ENCODE peak calls at places on chromosomes 2 and 18, in nine cellular contexts. P is HepG2, G is A549, F is body of pancreas, X is adrenal gland, T is NB4, M is upper lobe of left lung, S is lower leg skin, K is sigmoid colon. A is an unnamed sample.

GRCh38 chr2:159615936-159616733 is at the start of gene BAZ2B:
- DNase-seq in P (peak; percentile 39), G (peak; percentile 31), F (peak; percentile 58), X (peak; percentile 63), T (peak; percentile 80), M (no peak), S (peak; percentile 37), K (peak; percentile 81), A (peak; percentile 30)

GRCh38 chr2:20525041-20526035 is 78.5 kb downstream of the RHOB start:
- DNase-seq in P (peak; percentile 96), G (no peak), F (no peak), X (no peak), T (peak; percentile 98), M (no peak), S (peak; percentile 80), K (peak; percentile 89), A (peak; percentile 82)

GRCh38 chr2:199458806-199459285 is 1.1 kb upstream of the SATB2 start:
- DNase-seq in P (no peak), G (no peak), F (peak; percentile 43), X (no peak), T (no peak), M (peak; percentile 93), S (no peak), K (no peak), A (no peak)

GRCh38 chr2:54522624-54523281 is 66.6 kb downstream of the SPTBN1 start:
- DNase-seq in P (peak; percentile 86), G (peak; percentile 64), F (peak; percentile 65), X (peak; percentile 60), T (peak; percentile 74), M (peak; percentile 66), S (no peak), K (no peak), A (no peak)

GRCh38 chr2:10490806-10491291 is 42.7 kb upstream of the ODC1 start:
- DNase-seq in P (peak; percentile 24), G (no peak), F (no peak), X (no peak), T (no peak), M (no peak), S (no peak), K (peak; percentile 44), A (no peak)

GRCh38 chr18:74476154-74476553 is 19.0 kb upstream of the DIPK1C start:
- DNase-seq in P (peak; percentile 25), G (peak; percentile 48), F (no peak), X (no peak), T (peak; percentile 10), M (no peak), S (no peak), K (no peak), A (no peak)

GRCh38 chr2:196171946-196172345 is 568 bp upstream of the STK17B start:
- DNase-seq in P (no peak), G (no peak), F (no peak), X (no peak), T (no peak), M (no peak), S (no peak), K (no peak), A (no peak)

GRCh38 chr2:226300487-226300886 is 499.1 kb downstream of the IRS1 start:
- DNase-seq in P (no peak), G (no peak), F (no peak), X (no peak), T (no peak), M (no peak), S (no peak), K (no peak), A (no peak)

GRCh38 chr2:197672494-197672893 is 2.9 kb downstream of the RFTN2 start:
- DNase-seq in P (no peak), G (no peak), F (no peak), X (no peak), T (no peak), M (no peak), S (no peak), K (no peak), A (no peak)

GRCh38 chr2:75808039-75808438 is 97.3 kb upstream of the GCFC2 start:
- DNase-seq in P (no peak), G (no peak), F (no peak), X (no peak), T (no peak), M (no peak), S (no peak), K (no peak), A (no peak)

GRCh38 chr2:139080244-139080643 is 300.1 kb upstream of the NXPH2 start:
- DNase-seq in P (no peak), G (no peak), F (no peak), X (no peak), T (no peak), M (no peak), S (no peak), K (no peak), A (no peak)

GRCh38 chr2:53886406-53887280 is 26.9 kb upstream of the GPR75 start:
- DNase-seq in P (no peak), G (no peak), F (no peak), X (no peak), T (no peak), M (no peak), S (no peak), K (no peak), A (no peak)

DNA sequence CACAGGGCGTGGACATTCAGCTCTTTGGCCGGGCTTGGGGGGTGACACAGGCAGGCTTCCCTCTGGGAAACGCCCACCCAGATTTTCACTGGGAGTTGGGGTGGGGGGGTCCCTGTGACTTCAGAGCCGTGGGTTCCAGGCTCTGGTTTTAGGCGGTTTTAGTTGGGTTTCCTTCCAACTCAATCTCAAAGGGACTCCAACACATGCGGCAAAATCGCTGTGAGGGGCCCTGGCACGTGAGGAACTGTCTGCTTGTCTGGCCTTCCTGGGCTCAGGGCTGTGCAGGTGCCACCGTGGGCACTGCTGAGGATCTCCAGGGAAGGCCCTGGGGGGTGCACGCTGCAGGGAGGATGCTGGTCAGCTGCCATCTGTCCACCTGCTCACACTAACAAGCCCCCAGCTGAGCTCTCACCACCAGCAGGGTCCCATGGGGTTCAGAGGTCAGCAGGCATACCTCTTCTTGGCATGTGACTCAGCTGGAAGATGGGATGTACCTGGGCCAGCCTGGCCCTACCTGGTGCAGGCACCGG is 11.7 kb downstream of the HS6ST1 start:
- DNase-seq in P (no peak), G (no peak), F (peak; percentile 12), X (peak; percentile 21), T (no peak), M (peak; percentile 52), S (no peak), K (peak; percentile 70), A (no peak)
- TF ChIP-seq POLR2A in P (no peak), G (no peak), F (no peak), X (no peak), T (no peak), M (no peak), S (no peak), K (no peak), A (no peak)

GRCh38 chr18:59994357-59994756 is 94.6 kb downstream of the PMAIP1 start:
- DNase-seq in P (no peak), G (no peak), F (no peak), X (no peak), T (peak; percentile 18), M (no peak), S (no peak), K (no peak), A (no peak)
- TF ChIP-seq CTCF in P (no peak), G (peak; percentile 7), F (no peak), X (no peak), T (peak; percentile 14), M (no peak), S (no peak), K (no peak), A (no peak)

GRCh38 chr18:45713239-45713638 is 10.7 kb upstream of the SLC14A1 start:
- DNase-seq in P (peak; percentile 35), G (no peak), F (no peak), X (no peak), T (no peak), M (no peak), S (no peak), K (no peak), A (no peak)

GRCh38 chr18:45719106-45719505 is 4.9 kb upstream of the SLC14A1 start:
- DNase-seq in P (no peak), G (no peak), F (no peak), X (no peak), T (no peak), M (no peak), S (no peak), K (no peak), A (no peak)

DNA sequence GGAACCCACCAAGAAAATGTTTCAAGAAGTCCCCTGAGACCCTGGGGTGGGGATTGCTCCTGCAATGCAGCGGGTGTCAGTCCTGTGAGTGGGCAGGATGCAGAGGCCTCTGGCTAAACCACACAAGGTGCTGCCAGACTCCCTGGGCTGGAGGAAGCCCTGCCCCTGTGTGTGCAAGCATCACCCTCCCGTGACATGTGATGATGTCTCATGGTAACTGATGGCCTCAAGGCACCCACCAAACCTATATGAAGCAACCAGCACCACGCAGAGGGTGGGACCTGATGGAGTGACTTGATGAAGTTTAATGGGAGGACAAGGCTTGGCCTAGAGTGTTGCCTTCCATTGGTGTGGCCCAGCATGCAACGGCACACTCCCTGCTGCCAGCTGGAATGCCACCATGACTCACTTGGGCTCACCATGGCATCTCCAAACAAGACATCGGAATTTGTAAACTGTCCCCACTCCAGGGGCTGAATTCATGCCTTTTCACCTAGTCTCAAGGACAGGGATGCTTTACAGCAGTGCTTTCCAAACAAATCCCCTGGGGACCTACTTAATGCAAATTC is 8.7 kb upstream of the SLC14A1 start:
- DNase-seq in P (no peak), G (no peak), F (no peak), X (no peak), T (no peak), M (no peak), S (no peak), K (no peak), A (no peak)
- TF ChIP-seq POLR2A in P (no peak), G (no peak), F (no peak), X (no peak), T (no peak), M (no peak), S (no peak), K (no peak), A (no peak)

GRCh38 chr18:72637319-72638113 is 93.4 kb upstream of the CBLN2 start:
- DNase-seq in P (no peak), G (no peak), F (no peak), X (no peak), T (no peak), M (no peak), S (no peak), K (no peak), A (no peak)

GRCh38 chr18:72640552-72640951 is 96.4 kb upstream of the CBLN2 start:
- DNase-seq in P (no peak), G (no peak), F (no peak), X (no peak), T (no peak), M (no peak), S (no peak), K (no peak), A (no peak)

GRCh38 chr18:72634500-72634899 is 90.4 kb upstream of the CBLN2 start:
- DNase-seq in P (no peak), G (no peak), F (no peak), X (no peak), T (no peak), M (no peak), S (no peak), K (no peak), A (no peak)

DNA sequence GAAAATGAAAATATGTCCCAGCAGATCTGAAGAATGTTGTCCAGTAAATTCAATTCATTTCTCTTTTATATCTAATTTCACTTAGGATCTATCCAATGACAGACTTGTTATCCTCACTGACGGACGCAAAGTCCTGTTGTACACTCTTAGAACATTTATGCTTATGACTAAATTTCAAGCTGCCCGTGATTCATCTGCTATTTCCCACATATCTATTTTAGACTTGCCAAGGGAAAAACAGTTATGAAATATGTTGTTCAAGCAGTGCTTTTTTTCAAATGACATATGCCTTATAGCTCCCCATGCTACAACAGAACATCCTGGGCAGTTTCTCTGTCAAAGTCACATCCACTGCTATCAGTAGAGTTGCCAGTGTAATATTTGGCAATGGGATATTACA is 94.2 kb upstream of the CBLN2 start:
- DNase-seq in P (no peak), G (no peak), F (no peak), X (no peak), T (no peak), M (no peak), S (no peak), K (no peak), A (no peak)
- TF ChIP-seq CTCF in P (no peak), G (no peak), F (no peak), X (no peak), T (no peak), M (no peak), S (no peak), K (no peak), A (no peak)

A was measured in gastrocnemius medialis.